ENCODE peak calls at places on chromosomes 12 and 14, in six cellular contexts. G is cardiac muscle cell; A is stimulated activated CD8-positive, alpha-beta memory T cell treated with anti-CD3 and anti-CD28 coated beads, Interleukin-15, amount 100 ng/mL, for 24 hours; H is NT2/D1; E is cerebellar nuclear complex; R is suprapubic skin. U is an unnamed sample.

GRCh38 chr12:53071591-53072551 is 7.3 kb downstream of the SPRYD3 start:
- DNase-seq in R (peak), A (no peak), G (peak), H (no peak), E (no peak), U (no peak)

GRCh38 chr12:102454808-102455760 is 25.3 kb downstream of the IGF1 start:
- DNase-seq in H (no peak), A (no peak), R (no peak), G (peak), E (no peak), U (no peak)

GRCh38 chr14:69696633-69697557 is 70.0 kb upstream of the SRSF5 start:
- DNase-seq in H (no peak), E (no peak), R (no peak), A (no peak), G (peak), U (no peak)

GRCh38 chr12:50224026-50224692 is 57.0 kb upstream of the CERS5 start:
- DNase-seq in R (no peak), E (no peak), G (no peak), H (no peak), A (no peak), U (no peak)

GRCh38 chr14:42111355-42111754 is 504.7 kb downstream of the LRFN5 start:
- DNase-seq in E (no peak), H (no peak), G (no peak), R (no peak), A (no peak), U (no peak)

GRCh38 chr12:69792533-69792932 is 32.5 kb upstream of the MYRFL start:
- DNase-seq in H (no peak), G (no peak), R (no peak), A (no peak), E (no peak), U (no peak)

GRCh38 chr12:124506145-124506831 is 61.1 kb downstream of the NCOR2 start:
- DNase-seq in R (peak), E (no peak), H (no peak), A (no peak), G (peak), U (no peak)

GRCh38 chr12:115774148-115774905 is 503.2 kb downstream of the MED13L start:
- DNase-seq in G (no peak), A (no peak), E (no peak), R (no peak), H (no peak), U (no peak)

GRCh38 chr14:102829106-102829505 is 51.9 kb downstream of the TRAF3 start:
- DNase-seq in R (no peak), E (no peak), H (no peak), A (no peak), G (peak), U (no peak)

GRCh38 chr12:49868449-49868848 is 25.5 kb upstream of the BCDIN3D start:
- DNase-seq in H (no peak), R (no peak), E (no peak), A (no peak), G (no peak), U (no peak)

GRCh38 chr12:108630481-108631207 is 3.0 kb downstream of the SELPLG start:
- DNase-seq in G (no peak), R (no peak), H (no peak), A (no peak), E (no peak), U (peak)

GRCh38 chr12:68175566-68176033 is 16.1 kb upstream of the IFNG start:
- DNase-seq in A (no peak), R (no peak), G (no peak), E (no peak), H (no peak), U (peak)

GRCh38 chr14:72577521-72577920 is 316.4 kb downstream of the DPF3 start:
- DNase-seq in E (no peak), A (no peak), G (no peak), H (no peak), R (no peak), U (no peak)

GRCh38 chr14:75549169-75549568 is 26.9 kb downstream of the BATF start:
- DNase-seq in G (no peak), H (no peak), R (no peak), E (no peak), A (no peak), U (no peak)

GRCh38 chr12:94078736-94079509 is 69.5 kb upstream of the PLXNC1 start:
- DNase-seq in E (no peak), G (no peak), R (no peak), H (no peak), A (no peak), U (no peak)

GRCh38 chr12:115857923-115858322 is 419.6 kb downstream of the MED13L start:
- DNase-seq in G (no peak), H (no peak), R (no peak), E (no peak), A (no peak), U (no peak)

GRCh38 chr14:54783660-54784015 is 119.0 kb downstream of the GCH1 start:
- DNase-seq in E (no peak), A (no peak), R (no peak), G (no peak), H (no peak), U (no peak)

GRCh38 chr14:100592461-100592871 is 5.2 kb upstream of the BEGAIN start:
- DNase-seq in G (no peak), A (no peak), R (no peak), E (no peak), H (no peak), U (no peak)

GRCh38 chr14:61609143-61609851 is 86.0 kb upstream of the HIF1A start:
- DNase-seq in G (peak), A (no peak), H (peak), R (no peak), E (peak), U (no peak)